ENCODE peak calls at places on chromosomes 5 and 9, in six cellular contexts. I is HCT116, M is K562, Y is IMR-90, K is A549, Q is sigmoid colon. S is an unnamed sample. For H3K4me1, the result is how much of the 10 kb centered on the place peaks cover.

GRCh38 chr9:6575324-6575758 is 70.2 kb downstream of the GLDC start:
- DNase-seq in K (no peak), I (no peak), Q (no peak), M (no peak), Y (no peak), S (no peak)

GRCh38 chr9:107674252-107674936 is 184.8 kb upstream of the KLF4 start:
- DNase-seq in K (no peak), Q (no peak), M (no peak), Y (no peak), I (no peak), S (no peak)

GRCh38 chr5:129367883-129368282 is 92.2 kb upstream of the ADAMTS19 start:
- DNase-seq in I (no peak), M (no peak), Y (peak), Q (no peak), K (no peak), S (no peak)

GRCh38 chr5:95284512-95285405 is at the start of gene MCTP1:
- DNase-seq in K (peak), Y (no peak), M (no peak), Q (no peak), I (no peak), S (no peak)

GRCh38 chr9:111052831-111053230 is 14.6 kb upstream of the LPAR1 start:
- DNase-seq in Q (no peak), K (no peak), Y (peak), M (no peak), I (no peak), S (no peak)

GRCh38 chr5:386432-387341 is 56.3 kb upstream of the EXOC3 start:
- DNase-seq in M (no peak), K (no peak), Q (peak), I (no peak), Y (peak), S (peak)

GRCh38 chr5:5145651-5146529 is 5.8 kb downstream of the ADAMTS16 start:
- DNase-seq in M (no peak), I (peak), Y (peak), K (peak), Q (no peak), S (no peak)

GRCh38 chr9:135130266-135130976 is 43.0 kb downstream of the OLFM1 start:
- DNase-seq in I (peak), Y (no peak), K (peak), Q (no peak), M (peak), S (no peak)

GRCh38 chr9:14910178-14910805 is at the start of gene FREM1:
- DNase-seq in Y (no peak), M (no peak), Q (peak), I (no peak), K (no peak), S (no peak)

DNA sequence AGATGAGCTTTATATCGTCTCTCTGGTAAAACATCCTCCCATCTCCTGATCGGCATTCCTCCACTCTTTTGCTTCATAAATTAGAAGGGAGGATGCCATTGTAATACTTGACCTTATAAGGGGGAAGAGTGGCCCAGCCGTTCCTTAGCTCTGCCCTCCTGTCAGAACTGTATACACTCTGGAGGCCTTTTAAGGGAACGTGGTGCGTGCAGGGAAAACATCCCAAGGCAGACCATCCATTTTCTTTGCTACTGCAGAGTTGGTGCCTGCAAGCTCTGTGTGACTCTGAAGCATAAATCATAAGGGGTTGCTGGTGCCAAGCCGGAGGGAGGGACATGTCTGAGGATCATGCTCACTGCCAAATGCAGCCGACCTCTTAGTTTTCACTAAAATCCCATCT is 90.4 kb downstream of the PGM5 start:
- DNase-seq in Q (peak), I (no peak), M (no peak), K (no peak), Y (peak), S (no peak)
- H3K4me1 ChIP-seq in Q (half or more), I (under half), M (under half), K (under half), Y (under half), S (under half)

GRCh38 chr5:14582797-14583137 is 1.2 kb downstream of the OTULINL start:
- DNase-seq in K (no peak), M (no peak), I (no peak), Q (no peak), Y (no peak), S (no peak)

GRCh38 chr5:14584848-14585247 is 3.3 kb downstream of the OTULINL start:
- DNase-seq in K (no peak), M (no peak), Q (no peak), I (no peak), Y (no peak), S (no peak)

GRCh38 chr5:14580037-14581034 is 1.3 kb upstream of the OTULINL start:
- DNase-seq in K (no peak), I (no peak), M (no peak), Y (no peak), Q (no peak), S (no peak)

GRCh38 chr5:14581333-14581890 is at the start of gene OTULINL:
- DNase-seq in M (peak), Y (peak), I (peak), Q (peak), K (peak), S (no peak)

GRCh38 chr5:14581891-14582796 is 552 bp downstream of the OTULINL start:
- DNase-seq in Q (peak), M (no peak), I (peak), K (peak), Y (no peak), S (no peak)
- TF ChIP-seq POLR2A in Q (no peak), M (no peak), I (no peak), K (no peak), Y (no peak), S (no peak)

DNA sequence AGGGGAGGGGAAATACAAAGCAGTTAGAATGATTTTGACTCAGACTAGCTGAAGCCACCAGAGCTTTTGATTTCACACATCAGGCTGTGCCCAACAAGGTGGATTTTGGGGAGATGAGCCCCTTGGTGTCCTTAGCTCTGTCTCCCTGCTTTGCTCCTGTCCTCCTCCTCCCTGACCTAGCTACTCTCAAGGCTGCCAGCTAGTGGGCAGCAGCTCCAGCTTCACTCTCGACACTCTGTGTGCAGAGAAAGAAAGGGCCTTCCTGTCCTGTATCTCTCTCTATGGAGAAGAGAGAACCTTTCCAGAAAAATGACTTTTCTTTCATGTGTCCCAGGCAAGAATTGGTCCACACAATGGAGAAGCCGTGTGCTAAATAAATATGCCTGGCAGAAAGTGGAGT is 446.2 kb downstream of the SEMA5A start:
- DNase-seq in I (no peak), M (no peak), Q (no peak), Y (no peak), K (no peak), S (no peak)
- TF ChIP-seq CTCF in I (no peak), M (no peak), Q (no peak), Y (no peak), K (no peak), S (no peak)

DNA sequence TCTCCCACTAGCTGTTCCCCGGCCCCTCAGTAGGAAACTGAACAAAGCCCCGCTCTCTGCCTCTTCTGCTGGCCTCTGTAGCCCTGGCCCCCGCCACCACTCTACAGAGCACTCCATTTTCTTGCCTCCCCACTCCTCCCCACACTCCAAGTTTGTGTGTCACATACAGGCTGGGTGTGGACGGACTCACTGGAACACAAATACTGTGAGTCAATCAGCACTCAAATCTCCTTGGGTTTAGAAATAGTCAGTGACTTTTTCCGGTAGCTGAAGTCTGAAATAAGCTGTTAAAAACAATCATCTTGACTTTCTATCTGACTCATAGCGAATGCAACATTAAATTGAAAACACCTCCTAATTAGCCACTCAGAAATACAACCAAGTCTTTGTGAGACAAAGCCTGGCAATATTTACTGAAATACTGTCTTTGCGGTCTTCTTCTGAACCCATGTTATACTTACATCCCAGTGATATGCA is 122.5 kb downstream of the LHFPL2 start:
- DNase-seq in I (no peak), Y (peak), K (peak), Q (no peak), M (no peak), S (no peak)
- H3K4me1 ChIP-seq in I (under half), Y (under half), K (half or more), Q (half or more), M (under half), S (under half)

DNA sequence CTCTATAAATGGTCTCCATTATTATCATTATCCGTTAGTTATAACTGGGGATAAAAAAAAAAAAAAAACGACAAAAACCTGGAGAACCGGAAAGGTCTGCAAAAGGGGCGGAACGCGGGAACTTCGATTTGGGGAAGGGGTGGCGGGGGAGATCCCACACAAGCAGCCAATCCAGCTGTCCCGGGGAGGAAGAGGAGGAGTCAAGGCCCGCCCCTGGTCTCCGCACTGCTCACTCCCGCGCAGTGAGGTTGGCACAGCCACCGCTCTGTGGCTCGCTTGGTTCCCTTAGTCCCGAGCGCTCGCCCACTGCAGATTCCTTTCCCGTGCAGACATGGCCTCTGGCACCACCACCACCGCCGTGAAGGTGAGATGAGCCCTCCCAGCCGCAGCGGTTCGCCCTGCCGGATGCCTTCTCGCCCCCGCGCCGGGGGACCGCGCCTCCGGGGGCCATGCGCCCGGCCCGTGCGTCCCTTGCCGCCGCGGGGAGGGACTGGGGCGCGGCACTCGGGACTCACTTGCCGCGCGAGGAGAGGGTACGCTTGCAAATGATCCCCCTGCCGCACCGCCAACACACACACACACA is at the start of gene MTAP:
- DNase-seq in Y (peak), Q (peak), K (peak), M (no peak), I (peak), S (no peak)
- TF ChIP-seq POLR2A in Y (peak), Q (peak), K (peak), M (no peak), I (peak), S (no peak)